ENCODE peak calls at places on chromosomes 5 and 9, in nine cellular contexts. One of them, this sample, is unnamed.
A peak's percentile ranks its signal among the peaks of the same experiment; 100 is the strongest.

GRCh38 chr9:126125577-126125976 is 201.1 kb upstream of the MVB12B start:
- DNase-seq in A172: no peak
- DNase-seq in choroid plexus epithelial cell: no peak
- DNase-seq in Daoy: no peak
- DNase-seq in activated effector memory CD4-positive, alpha-beta T cell treated with anti-CD3 and anti-CD28 coated beads, Interleukin-2, amount 50 U/mL, for 16 hours: no peak
- DNase-seq in HT-29: no peak
- DNase-seq in glutamatergic neuron: no peak
- DNase-seq in activated CD4-positive, alpha-beta T cell treated with anti-CD3 and anti-CD28 coated beads, Interleukin-2, amount 50 U/mL, for 1 hour: no peak
- DNase-seq in ovary: peak; percentile 33
- DNase-seq in this sample: no peak

GRCh38 chr9:88732128-88732527 is 197.2 kb downstream of the NXNL2 start:
- DNase-seq in A172: no peak
- DNase-seq in choroid plexus epithelial cell: peak; percentile 98
- DNase-seq in Daoy: peak; percentile 88
- DNase-seq in activated effector memory CD4-positive, alpha-beta T cell treated with anti-CD3 and anti-CD28 coated beads, Interleukin-2, amount 50 U/mL, for 16 hours: no peak
- DNase-seq in HT-29: no peak
- DNase-seq in glutamatergic neuron: no peak
- DNase-seq in activated CD4-positive, alpha-beta T cell treated with anti-CD3 and anti-CD28 coated beads, Interleukin-2, amount 50 U/mL, for 1 hour: no peak
- DNase-seq in ovary: no peak
- DNase-seq in this sample: no peak

GRCh38 chr5:158812381-158812780 is 287.3 kb downstream of the EBF1 start:
- DNase-seq in A172: no peak
- DNase-seq in choroid plexus epithelial cell: no peak
- DNase-seq in Daoy: no peak
- DNase-seq in activated effector memory CD4-positive, alpha-beta T cell treated with anti-CD3 and anti-CD28 coated beads, Interleukin-2, amount 50 U/mL, for 16 hours: peak; percentile 73
- DNase-seq in HT-29: no peak
- DNase-seq in glutamatergic neuron: peak; percentile 54
- DNase-seq in activated CD4-positive, alpha-beta T cell treated with anti-CD3 and anti-CD28 coated beads, Interleukin-2, amount 50 U/mL, for 1 hour: peak; percentile 19
- DNase-seq in ovary: no peak
- DNase-seq in this sample: no peak

GRCh38 chr5:135517631-135518030 is 18.1 kb downstream of the NEUROG1 start:
- DNase-seq in A172: no peak
- DNase-seq in choroid plexus epithelial cell: no peak
- DNase-seq in Daoy: no peak
- DNase-seq in activated effector memory CD4-positive, alpha-beta T cell treated with anti-CD3 and anti-CD28 coated beads, Interleukin-2, amount 50 U/mL, for 16 hours: no peak
- DNase-seq in HT-29: no peak
- DNase-seq in glutamatergic neuron: no peak
- DNase-seq in activated CD4-positive, alpha-beta T cell treated with anti-CD3 and anti-CD28 coated beads, Interleukin-2, amount 50 U/mL, for 1 hour: no peak
- DNase-seq in ovary: no peak
- DNase-seq in this sample: no peak

GRCh38 chr5:93342563-93343061 is 238.4 kb downstream of the NR2F1-AS1 start:
- DNase-seq in A172: no peak
- DNase-seq in choroid plexus epithelial cell: no peak
- DNase-seq in Daoy: no peak
- DNase-seq in activated effector memory CD4-positive, alpha-beta T cell treated with anti-CD3 and anti-CD28 coated beads, Interleukin-2, amount 50 U/mL, for 16 hours: no peak
- DNase-seq in HT-29: no peak
- DNase-seq in glutamatergic neuron: no peak
- DNase-seq in activated CD4-positive, alpha-beta T cell treated with anti-CD3 and anti-CD28 coated beads, Interleukin-2, amount 50 U/mL, for 1 hour: no peak
- DNase-seq in ovary: no peak
- DNase-seq in this sample: peak; percentile 78

GRCh38 chr5:112784726-112785125 is 47.0 kb downstream of the APC start:
- DNase-seq in A172: no peak
- DNase-seq in choroid plexus epithelial cell: peak; percentile 70
- DNase-seq in Daoy: no peak
- DNase-seq in activated effector memory CD4-positive, alpha-beta T cell treated with anti-CD3 and anti-CD28 coated beads, Interleukin-2, amount 50 U/mL, for 16 hours: no peak
- DNase-seq in HT-29: no peak
- DNase-seq in glutamatergic neuron: no peak
- DNase-seq in activated CD4-positive, alpha-beta T cell treated with anti-CD3 and anti-CD28 coated beads, Interleukin-2, amount 50 U/mL, for 1 hour: no peak
- DNase-seq in ovary: no peak
- DNase-seq in this sample: no peak

GRCh38 chr5:146818790-146819189 is 59.8 kb downstream of the PPP2R2B start:
- DNase-seq in A172: no peak
- DNase-seq in choroid plexus epithelial cell: no peak
- DNase-seq in Daoy: no peak
- DNase-seq in activated effector memory CD4-positive, alpha-beta T cell treated with anti-CD3 and anti-CD28 coated beads, Interleukin-2, amount 50 U/mL, for 16 hours: no peak
- DNase-seq in HT-29: no peak
- DNase-seq in glutamatergic neuron: no peak
- DNase-seq in activated CD4-positive, alpha-beta T cell treated with anti-CD3 and anti-CD28 coated beads, Interleukin-2, amount 50 U/mL, for 1 hour: no peak
- DNase-seq in ovary: no peak
- DNase-seq in this sample: no peak

GRCh38 chr9:4769321-4770080 is 23.2 kb upstream of the RCL1 start:
- DNase-seq in A172: peak; percentile 74
- DNase-seq in choroid plexus epithelial cell: peak; percentile 49
- DNase-seq in Daoy: peak; percentile 84
- DNase-seq in activated effector memory CD4-positive, alpha-beta T cell treated with anti-CD3 and anti-CD28 coated beads, Interleukin-2, amount 50 U/mL, for 16 hours: no peak
- DNase-seq in HT-29: peak; percentile 17
- DNase-seq in glutamatergic neuron: no peak
- DNase-seq in activated CD4-positive, alpha-beta T cell treated with anti-CD3 and anti-CD28 coated beads, Interleukin-2, amount 50 U/mL, for 1 hour: no peak
- DNase-seq in ovary: no peak
- DNase-seq in this sample: peak; percentile 2

GRCh38 chr5:71910741-71911140 is 191.7 kb downstream of the CARTPT start:
- DNase-seq in A172: no peak
- DNase-seq in choroid plexus epithelial cell: no peak
- DNase-seq in Daoy: no peak
- DNase-seq in activated effector memory CD4-positive, alpha-beta T cell treated with anti-CD3 and anti-CD28 coated beads, Interleukin-2, amount 50 U/mL, for 16 hours: no peak
- DNase-seq in HT-29: no peak
- DNase-seq in glutamatergic neuron: no peak
- DNase-seq in activated CD4-positive, alpha-beta T cell treated with anti-CD3 and anti-CD28 coated beads, Interleukin-2, amount 50 U/mL, for 1 hour: no peak
- DNase-seq in ovary: no peak
- DNase-seq in this sample: no peak

GRCh38 chr5:71533614-71534013 is 53.5 kb upstream of the MCCC2 start:
- DNase-seq in A172: peak; percentile 63
- DNase-seq in choroid plexus epithelial cell: peak; percentile 69
- DNase-seq in Daoy: peak; percentile 17
- DNase-seq in activated effector memory CD4-positive, alpha-beta T cell treated with anti-CD3 and anti-CD28 coated beads, Interleukin-2, amount 50 U/mL, for 16 hours: no peak
- DNase-seq in HT-29: no peak
- DNase-seq in glutamatergic neuron: no peak
- DNase-seq in activated CD4-positive, alpha-beta T cell treated with anti-CD3 and anti-CD28 coated beads, Interleukin-2, amount 50 U/mL, for 1 hour: no peak
- DNase-seq in ovary: no peak
- DNase-seq in this sample: peak; percentile 20